ENCODE peak calls at places on chromosomes 6 and 20, in five cellular contexts. O, G, W, C and Z are unnamed samples.

GRCh38 chr6:24667378-24667803 is 514 bp downstream of the ACOT13 start:
- DNase-seq in O (no peak), G (peak; percentile 7), W (no peak), C (no peak), Z (no peak)

GRCh38 chr20:36866681-36867485 is 9.1 kb upstream of the TLDC2 start:
- DNase-seq in O (no peak), G (no peak), W (no peak), C (no peak), Z (no peak)

GRCh38 chr6:4345543-4345942 is 210.2 kb upstream of the ECI2 start:
- DNase-seq in O (no peak), G (no peak), W (no peak), C (no peak), Z (no peak)

GRCh38 chr20:23049201-23049932 is at the start of gene THBD:
- DNase-seq in O (peak; percentile 65), G (peak; percentile 94), W (no peak), C (peak; percentile 59), Z (no peak)

GRCh38 chr6:2623348-2623747 is 127.4 kb downstream of the MYLK4 start:
- DNase-seq in O (no peak), G (peak; percentile 41), W (no peak), C (no peak), Z (no peak)

GRCh38 chr6:57267586-57268293 is 45.6 kb upstream of the RAB23 start:
- DNase-seq in O (peak; percentile 92), G (peak; percentile 83), W (peak; percentile 18), C (no peak), Z (no peak)

GRCh38 chr6:68238097-68238597 is 396.9 kb upstream of the ADGRB3 start:
- DNase-seq in O (no peak), G (no peak), W (no peak), C (no peak), Z (no peak)

GRCh38 chr6:14455942-14456648 is 338.5 kb downstream of the CD83 start:
- DNase-seq in O (no peak), G (no peak), W (no peak), C (no peak), Z (no peak)